ENCODE peak calls at places on chromosomes 2 and 18, in eight cellular contexts. A is body of pancreas, P is endothelial cell of umbilical vein, Z is ovary, K is A549, W is testis, L is transverse colon, H is IMR-90. Y is an unnamed sample.

GRCh38 chr18:69143084-69143483 is 257.6 kb upstream of the DOK6 start:
- DNase-seq in L (no peak), W (no peak), P (no peak), Z (no peak), H (no peak), K (no peak), A (no peak), Y (no peak)

GRCh38 chr2:60295591-60295962 is 257.9 kb downstream of the BCL11A start:
- DNase-seq in H (no peak), K (no peak), L (no peak), A (no peak), Z (no peak), W (peak), P (no peak), Y (no peak)

GRCh38 chr2:133504566-133505505 is 63.4 kb downstream of the NCKAP5 start:
- DNase-seq in L (peak), A (peak), K (peak), P (peak), Z (peak), H (peak), W (peak), Y (no peak)

GRCh38 chr2:1990724-1991123 is 246.4 kb upstream of the PXDN start:
- DNase-seq in W (peak), A (peak), K (peak), L (no peak), P (no peak), H (no peak), Z (no peak), Y (no peak)

GRCh38 chr2:54048117-54048785 is 67.2 kb upstream of the ACYP2 start:
- DNase-seq in K (no peak), W (no peak), P (no peak), A (no peak), H (no peak), L (no peak), Z (no peak), Y (no peak)

GRCh38 chr2:100577777-100578176 is 15.0 kb downstream of the PDCL3 start:
- DNase-seq in A (no peak), P (no peak), L (no peak), Z (no peak), H (no peak), K (peak), W (no peak), Y (no peak)

GRCh38 chr18:79738041-79738461 is 58.4 kb downstream of the CTDP1 start:
- DNase-seq in H (no peak), Z (no peak), A (no peak), W (no peak), K (no peak), P (no peak), L (peak), Y (no peak)

GRCh38 chr18:28158083-28158581 is 18.8 kb downstream of the CDH2 start:
- DNase-seq in K (no peak), Z (no peak), L (no peak), W (no peak), A (no peak), P (no peak), H (peak), Y (no peak)

GRCh38 chr2:73284296-73285161 is at the start of gene FBXO41:
- DNase-seq in L (peak), Z (peak), A (peak), K (peak), W (peak), H (peak), P (no peak), Y (peak)

GRCh38 chr2:128403814-128404708 is 85.4 kb upstream of the HS6ST1 start:
- DNase-seq in A (no peak), H (no peak), Z (no peak), P (no peak), W (peak), K (no peak), L (peak), Y (no peak)

GRCh38 chr18:3664563-3665178 is 214.7 kb downstream of the TGIF1 start:
- DNase-seq in A (no peak), Z (no peak), W (peak), L (no peak), P (no peak), K (peak), H (no peak), Y (no peak)

GRCh38 chr2:202317080-202317859 is 51.7 kb downstream of the NOP58 start:
- DNase-seq in A (peak), H (peak), Z (peak), P (peak), K (no peak), W (peak), L (peak), Y (peak)

GRCh38 chr2:132606649-132607048 is 63.4 kb downstream of the LYPD1 start:
- DNase-seq in L (no peak), H (no peak), Z (no peak), W (no peak), A (no peak), K (no peak), P (no peak), Y (no peak)

GRCh38 chr2:43044093-43044614 is 182.3 kb downstream of the ZFP36L2 start:
- DNase-seq in A (no peak), W (no peak), Z (no peak), H (no peak), K (no peak), P (peak), L (no peak), Y (peak)

GRCh38 chr2:95234806-95235205 is 27.5 kb downstream of the ZNF892 start:
- DNase-seq in Z (no peak), W (no peak), P (no peak), K (no peak), A (no peak), L (no peak), H (no peak), Y (no peak)

GRCh38 chr2:217847106-217847505 is 155.7 kb downstream of the TNS1 start:
- DNase-seq in W (no peak), H (no peak), Z (no peak), P (no peak), K (no peak), A (no peak), L (no peak), Y (no peak)

GRCh38 chr2:238916875-238917590 is 69.1 kb downstream of the TWIST2 start:
- DNase-seq in W (no peak), Z (peak), A (peak), K (no peak), H (no peak), L (no peak), P (no peak), Y (peak)

GRCh38 chr2:20585710-20586378 is 65.1 kb downstream of the HS1BP3 start:
- DNase-seq in H (no peak), P (no peak), A (peak), W (no peak), K (no peak), L (no peak), Z (no peak), Y (no peak)

GRCh38 chr18:29779096-29779495 is 1263.4 kb downstream of the DSC3 start:
- DNase-seq in A (no peak), P (no peak), L (no peak), K (no peak), Z (no peak), W (no peak), H (peak), Y (no peak)

GRCh38 chr2:151367571-151367970 is 10.2 kb downstream of the TNFAIP6 start:
- DNase-seq in P (no peak), Z (no peak), A (no peak), K (no peak), L (no peak), H (peak), W (no peak), Y (no peak)

GRCh38 chr2:238096311-238097011 is 3.7 kb upstream of the ESPNL start:
- DNase-seq in Z (no peak), A (peak), W (no peak), K (no peak), H (no peak), L (no peak), P (no peak), Y (peak)

GRCh38 chr2:109238580-109238979 is 109.6 kb downstream of the SH3RF3 start:
- DNase-seq in H (peak), Z (peak), P (peak), W (peak), K (no peak), A (peak), L (peak), Y (peak)

GRCh38 chr2:44840186-44840850 is 101.2 kb upstream of the SIX3 start:
- DNase-seq in P (no peak), A (no peak), H (no peak), W (no peak), K (no peak), L (no peak), Z (no peak), Y (no peak)

GRCh38 chr18:79608535-79608934 is 71.1 kb upstream of the CTDP1 start:
- DNase-seq in Z (no peak), P (no peak), K (no peak), L (no peak), W (no peak), A (peak), H (no peak), Y (peak)

GRCh38 chr2:162172802-162173201 is 20.8 kb upstream of the GCG start:
- DNase-seq in W (no peak), H (no peak), K (no peak), L (no peak), P (no peak), Z (no peak), A (no peak), Y (no peak)

GRCh38 chr18:42183746-42184145 is 228.7 kb downstream of the PIK3C3 start:
- DNase-seq in H (peak), K (peak), W (no peak), L (no peak), A (no peak), Z (no peak), P (no peak), Y (no peak)

GRCh38 chr2:191748050-191748449 is 70.1 kb downstream of the NABP1 start:
- DNase-seq in Z (no peak), A (no peak), P (no peak), L (no peak), H (peak), W (no peak), K (no peak), Y (no peak)

GRCh38 chr2:177625744-177626655 is 233.4 kb downstream of the AGPS start:
- DNase-seq in W (no peak), L (no peak), K (peak), Z (no peak), H (no peak), P (peak), A (no peak), Y (no peak)

GRCh38 chr2:8239402-8240127 is 442.3 kb upstream of the ID2 start:
- DNase-seq in Z (no peak), P (no peak), L (no peak), W (no peak), H (peak), K (no peak), A (no peak), Y (no peak)

GRCh38 chr2:121664086-121664485 is 14.8 kb upstream of the CLASP1 start:
- DNase-seq in W (no peak), Z (no peak), H (no peak), K (no peak), P (no peak), A (no peak), L (no peak), Y (no peak)

GRCh38 chr2:68385232-68385906 is 20.3 kb downstream of the PLEK start:
- DNase-seq in A (no peak), Z (no peak), W (no peak), K (no peak), L (no peak), P (no peak), H (no peak), Y (no peak)

GRCh38 chr2:228180126-228181097 is 1.1 kb downstream of the SPHKAP start:
- DNase-seq in K (peak), Z (no peak), W (no peak), L (no peak), A (no peak), P (no peak), H (no peak), Y (no peak)

GRCh38 chr18:79849328-79850207 is 51.8 kb downstream of the KCNG2 start:
- DNase-seq in Z (no peak), A (no peak), L (no peak), H (no peak), K (no peak), W (peak), P (no peak), Y (peak)

GRCh38 chr2:159564081-159564480 is 52.3 kb downstream of the BAZ2B start:
- DNase-seq in P (no peak), Z (no peak), A (no peak), H (peak), K (no peak), L (no peak), W (no peak), Y (no peak)

GRCh38 chr2:1676091-1676912 is 68.0 kb downstream of the PXDN start:
- DNase-seq in P (no peak), A (no peak), L (no peak), W (peak), K (no peak), H (no peak), Z (no peak), Y (peak)

GRCh38 chr18:46672062-46672970 is 15.3 kb upstream of the LOXHD1 start:
- DNase-seq in Z (no peak), H (peak), A (no peak), P (no peak), L (no peak), K (no peak), W (no peak), Y (no peak)

GRCh38 chr2:226796840-226797288 is 2.8 kb downstream of the IRS1 start:
- DNase-seq in A (peak), W (no peak), H (peak), L (peak), Z (peak), K (no peak), P (no peak), Y (no peak)

GRCh38 chr2:217164008-217164407 is 304.1 kb upstream of the TNP1 start:
- DNase-seq in H (no peak), Z (no peak), W (no peak), L (no peak), A (no peak), P (no peak), K (no peak), Y (no peak)

GRCh38 chr2:174573621-174574081 is 24.0 kb downstream of the WIPF1 start:
- DNase-seq in Z (no peak), P (no peak), L (no peak), H (no peak), W (no peak), A (no peak), K (no peak), Y (no peak)

GRCh38 chr2:174574657-174575056 is 22.9 kb downstream of the WIPF1 start:
- DNase-seq in W (no peak), K (no peak), Z (peak), H (peak), P (no peak), A (peak), L (no peak), Y (no peak)

GRCh38 chr2:174572556-174572955 is 25.0 kb downstream of the WIPF1 start:
- DNase-seq in Z (no peak), K (no peak), L (no peak), A (no peak), H (no peak), W (no peak), P (no peak), Y (no peak)

GRCh38 chr2:174577967-174578589 is 19.5 kb downstream of the WIPF1 start:
- DNase-seq in P (peak), Z (no peak), A (no peak), H (peak), L (no peak), K (peak), W (no peak), Y (no peak)

DNA sequence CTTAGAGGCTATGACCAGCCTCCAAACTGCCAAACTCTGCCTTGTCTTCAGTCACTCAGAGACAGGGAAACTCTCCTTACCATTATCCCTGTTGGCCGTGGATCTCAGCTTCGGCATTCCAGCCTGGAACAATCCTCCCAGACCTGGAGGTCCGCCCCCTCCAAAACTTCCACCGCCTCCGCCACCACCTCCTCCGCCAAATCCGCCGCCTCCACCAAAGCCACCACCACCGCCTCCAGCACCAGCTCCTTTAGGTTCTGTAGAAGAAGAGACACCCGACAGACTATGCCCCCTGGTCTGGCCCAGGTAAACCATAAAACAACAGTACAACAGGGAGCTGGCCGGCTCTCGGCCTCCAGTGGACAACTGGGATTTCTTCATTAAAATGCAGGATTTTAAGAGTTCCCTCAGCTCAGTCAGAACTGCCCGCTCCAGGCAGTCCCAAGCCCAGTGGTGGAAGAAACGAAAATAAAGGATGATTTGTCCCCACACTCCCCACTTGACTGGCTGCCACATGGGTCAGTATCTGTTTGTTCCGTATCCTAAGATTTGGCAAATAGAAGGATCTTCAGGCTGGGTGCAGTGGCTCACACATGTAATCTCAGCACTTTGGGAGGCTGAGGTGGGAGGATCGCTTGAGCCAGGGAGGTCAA is 22.4 kb downstream of the WIPF1 start:
- DNase-seq in L (no peak), K (no peak), P (no peak), A (no peak), W (no peak), H (no peak), Z (no peak), Y (no peak)
- H3K4me3 ChIP-seq in L (no peak), K (no peak), P (no peak), A (no peak), W (no peak), H (no peak), Z (no peak), Y (no peak)

GRCh38 chr2:208820289-208820688 is 413.7 kb downstream of the PTH2R start:
- DNase-seq in W (no peak), A (no peak), K (peak), Z (no peak), P (no peak), L (no peak), H (no peak), Y (no peak)
- TF ChIP-seq CTCF in W (no peak), A (peak), K (peak), Z (no peak), P (no peak), L (no peak), H (no peak), Y (no peak)

DNA sequence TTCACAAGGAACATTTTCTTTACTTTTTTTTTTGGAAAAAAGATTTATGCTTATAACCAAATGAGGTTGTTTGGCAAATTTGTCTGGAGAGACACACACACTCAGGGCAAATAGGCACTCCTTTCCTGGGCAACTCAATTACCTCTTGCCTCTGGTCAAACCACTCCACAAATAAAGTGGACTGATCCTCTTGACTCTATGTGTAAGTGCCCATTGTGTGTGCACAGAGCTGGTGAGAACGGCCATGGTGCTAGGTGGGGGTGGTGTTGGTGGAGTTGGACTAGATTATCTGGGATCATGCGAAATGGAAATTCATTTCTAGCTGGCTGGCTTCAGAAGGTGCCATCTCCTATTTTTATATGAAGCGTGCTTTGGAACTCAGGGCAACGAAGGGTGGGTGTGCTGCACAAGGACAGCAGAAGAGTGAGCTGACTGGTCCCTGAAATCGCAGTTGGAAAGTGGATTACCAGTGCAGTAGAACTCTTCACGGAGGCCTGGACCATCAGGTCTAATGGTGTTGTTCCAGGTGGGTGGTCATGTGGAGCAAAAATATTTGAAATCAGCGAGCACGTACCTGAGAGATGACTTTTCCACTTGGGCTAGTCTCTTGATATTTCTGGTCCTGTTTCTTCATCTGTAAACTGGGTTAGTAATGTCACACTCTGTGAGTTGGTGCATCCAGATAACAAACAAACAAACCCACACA is 149.9 kb downstream of the RPIA start:
- DNase-seq in W (no peak), K (no peak), L (no peak), H (no peak), Z (no peak), A (no peak), P (no peak), Y (no peak)
- TF ChIP-seq POLR2A in W (no peak), K (no peak), L (no peak), H (no peak), Z (no peak), A (no peak), P (no peak), Y (no peak)

DNA sequence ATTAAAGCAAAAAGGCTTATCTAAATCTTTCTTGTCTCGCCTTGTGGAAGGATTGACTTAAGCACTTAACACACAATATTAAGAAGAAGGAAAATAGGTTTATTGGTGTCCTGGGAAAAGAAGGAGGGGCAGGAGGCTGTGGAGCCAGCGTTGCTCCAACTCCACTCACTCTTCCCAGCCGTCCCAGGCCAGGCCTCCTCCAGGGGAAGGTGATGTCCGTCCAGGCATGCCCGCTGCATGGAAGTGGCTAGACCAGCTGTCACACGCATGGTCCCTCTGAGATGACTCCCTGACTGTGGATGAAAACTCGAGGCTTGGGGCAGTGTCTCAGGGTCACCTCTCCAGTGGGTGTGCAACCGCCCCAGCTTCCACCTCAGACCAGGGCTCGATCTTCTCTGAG is 281.1 kb downstream of the GALR1 start:
- DNase-seq in W (no peak), H (no peak), P (no peak), K (no peak), A (no peak), L (no peak), Z (no peak), Y (no peak)
- H3K4me3 ChIP-seq in W (no peak), H (no peak), P (no peak), K (no peak), A (no peak), L (no peak), Z (no peak), Y (no peak)

DNA sequence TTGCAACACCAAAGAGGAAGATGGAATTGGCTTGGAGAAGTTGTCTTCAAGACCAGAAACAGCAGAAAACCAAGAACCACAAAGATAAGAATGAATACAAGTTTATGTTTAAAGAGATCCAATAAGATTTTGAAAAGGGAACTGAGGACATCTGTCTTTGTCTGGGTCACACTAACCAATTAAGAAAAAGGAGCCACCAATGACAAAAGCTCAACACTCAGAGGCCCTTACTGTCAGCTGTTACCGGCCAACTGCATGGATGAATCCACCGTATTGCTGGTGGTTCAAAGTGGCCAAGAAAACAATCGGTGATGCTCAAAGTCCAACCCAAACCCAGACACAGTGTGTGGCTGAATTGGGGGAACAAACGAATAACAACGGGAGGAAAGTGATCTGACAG is 11.2 kb downstream of the GPR55 start:
- DNase-seq in Z (no peak), L (no peak), K (no peak), H (no peak), W (no peak), A (no peak), P (no peak), Y (peak)
- TF ChIP-seq CTCF in Z (no peak), L (no peak), K (no peak), H (no peak), W (no peak), A (peak), P (no peak), Y (no peak)

GRCh38 chr18:32470713-32471633 is at the start of gene GAREM1:
- DNase-seq in P (peak), K (peak), H (peak), W (peak), Z (peak), L (peak), A (peak), Y (peak)
- TF ChIP-seq POLR2A in P (no peak), K (peak), H (peak), W (peak), Z (peak), L (peak), A (peak), Y (no peak)

Y was measured in lower leg skin.